ENCODE peak calls at places on chromosomes 1 and 21, in seven cellular contexts. J is GM10248; F is mucosa of descending colon; B is LoVo; C is lower lobe of right lung; D is AG08396; T is central memory CD8-positive, alpha-beta T cell. W is an unnamed sample.

GRCh38 chr1:3473381-3473844 is 18.9 kb downstream of the ARHGEF16 start:
- DNase-seq in F (no peak), D (peak; percentile 83), T (no peak), J (no peak), C (no peak), B (no peak), W (no peak)

GRCh38 chr21:36232641-36233040 is 76.0 kb downstream of the DOP1B start:
- DNase-seq in D (no peak), C (no peak), T (no peak), J (no peak), B (no peak), F (no peak), W (no peak)

GRCh38 chr1:22861764-22862440 is 110.8 kb downstream of the LACTBL1 start:
- DNase-seq in F (no peak), B (no peak), J (peak; percentile 39), C (no peak), D (peak; percentile 83), T (no peak), W (no peak)

GRCh38 chr1:203996126-203996525 is 76.8 kb upstream of the SOX13 start:
- DNase-seq in B (no peak), D (peak; percentile 12), T (no peak), F (no peak), J (no peak), C (no peak), W (no peak)

GRCh38 chr1:38585460-38585859 is 274.1 kb downstream of the RRAGC start:
- DNase-seq in C (no peak), B (no peak), J (no peak), F (no peak), T (no peak), D (no peak), W (no peak)

GRCh38 chr1:206772228-206773002 is at the start of gene IL10:
- DNase-seq in J (no peak), C (no peak), T (no peak), F (no peak), D (no peak), B (no peak), W (no peak)

GRCh38 chr1:62774971-62775578 is 8.9 kb upstream of the ATG4C start:
- DNase-seq in C (no peak), D (no peak), J (no peak), T (no peak), B (no peak), F (no peak), W (no peak)

GRCh38 chr1:24694380-24694843 is 50.8 kb upstream of the CLIC4 start:
- DNase-seq in T (no peak), C (peak; percentile 47), F (no peak), J (peak; percentile 62), D (no peak), B (no peak), W (no peak)

GRCh38 chr1:233651563-233652233 is 37.8 kb downstream of the KCNK1 start:
- DNase-seq in J (no peak), T (no peak), D (no peak), C (no peak), B (no peak), F (no peak), W (no peak)

GRCh38 chr1:168084396-168085231 is 52.1 kb downstream of the GPR161 start:
- DNase-seq in B (peak; percentile 29), J (peak; percentile 76), D (peak; percentile 64), F (no peak), T (peak; percentile 39), C (peak; percentile 77), W (no peak)

GRCh38 chr1:16498573-16499359 is 15.3 kb downstream of the RNU1-1 start:
- DNase-seq in J (peak; percentile 96), F (peak; percentile 92), C (peak; percentile 93), B (peak; percentile 92), T (peak; percentile 72), D (peak; percentile 97), W (peak; percentile 50)

GRCh38 chr21:31597683-31598082 is 61.8 kb upstream of the SOD1 start:
- DNase-seq in D (no peak), B (no peak), F (no peak), C (no peak), J (no peak), T (no peak), W (no peak)

GRCh38 chr1:6105218-6105679 is 59.6 kb downstream of the KCNAB2 start:
- DNase-seq in F (peak; percentile 31), C (peak; percentile 29), T (no peak), D (no peak), B (no peak), J (no peak), W (no peak)

GRCh38 chr1:36962991-36963390 is 71.3 kb downstream of the GRIK3 start:
- DNase-seq in C (no peak), J (no peak), F (no peak), D (no peak), T (no peak), B (no peak), W (no peak)

GRCh38 chr1:224528900-224529299 is 87.2 kb upstream of the CNIH3 start:
- DNase-seq in J (no peak), B (no peak), D (peak; percentile 72), T (no peak), C (no peak), F (no peak), W (no peak)

GRCh38 chr1:72601035-72601674 is 318.8 kb upstream of the NEGR1 start:
- DNase-seq in C (no peak), J (no peak), D (no peak), T (no peak), F (no peak), B (no peak), W (no peak)

GRCh38 chr1:167623951-167624350 is 6.1 kb upstream of the RCSD1 start:
- DNase-seq in F (no peak), B (no peak), J (no peak), D (no peak), C (no peak), T (no peak), W (no peak)

GRCh38 chr1:52659851-52660596 is 27.1 kb downstream of the SHISAL2A start:
- DNase-seq in T (no peak), B (no peak), F (no peak), C (no peak), D (no peak), J (no peak), W (no peak)

GRCh38 chr1:58812468-58812867 is 28.6 kb upstream of the JUN start:
- DNase-seq in J (no peak), T (no peak), F (no peak), B (no peak), D (no peak), C (no peak), W (no peak)

GRCh38 chr1:220432408-220432807 is 95.5 kb upstream of the MARK1 start:
- DNase-seq in F (no peak), J (no peak), D (no peak), C (no peak), T (no peak), B (peak; percentile 14), W (no peak)

GRCh38 chr1:165397945-165398344 is 41.4 kb upstream of the LMX1A start:
- DNase-seq in C (no peak), T (no peak), B (no peak), J (no peak), F (no peak), D (peak; percentile 76), W (no peak)

GRCh38 chr1:109547412-109548320 is 749 bp upstream of the GNAI3 start:
- DNase-seq in F (no peak), T (no peak), B (no peak), D (no peak), J (peak; percentile 12), C (no peak), W (no peak)

W was measured in thoracic aorta.